ENCODE peak calls at places on chromosomes 12 and 14, in five cellular contexts. L, M, W, Y and G are unnamed samples.

GRCh38 chr12:89770391-89770790 is 61.8 kb upstream of the ATP2B1 start:
- DNase-seq in L (no peak), M (no peak), W (no peak), Y (no peak), G (no peak)

GRCh38 chr12:132196038-132196872 is 52.0 kb downstream of the NOC4L start:
- DNase-seq in L (no peak), M (no peak), W (no peak), Y (no peak), G (no peak)

GRCh38 chr12:93229494-93230310 is 148.0 kb upstream of the NUDT4 start:
- DNase-seq in L (no peak), M (no peak), W (no peak), Y (no peak), G (peak; percentile 87)

GRCh38 chr14:24673534-24674203 is 39.7 kb upstream of the GZMB start:
- DNase-seq in L (no peak), M (no peak), W (peak; percentile 79), Y (peak; percentile 55), G (peak; percentile 80)

GRCh38 chr12:6154730-6155459 is 30.4 kb upstream of the VWF start:
- DNase-seq in L (no peak), M (no peak), W (no peak), Y (no peak), G (no peak)

GRCh38 chr14:92099802-92100201 is 6.6 kb downstream of the ATXN3 start:
- DNase-seq in L (no peak), M (no peak), W (no peak), Y (no peak), G (no peak)

GRCh38 chr12:70779250-70779649 is 141.3 kb downstream of the PTPRR start:
- DNase-seq in L (no peak), M (no peak), W (no peak), Y (no peak), G (no peak)

GRCh38 chr12:109678732-109679131 is 34.9 kb upstream of the FAM222A start:
- DNase-seq in L (no peak), M (no peak), W (no peak), Y (no peak), G (no peak)

GRCh38 chr12:47730341-47730744 is 5.1 kb upstream of the ENDOU start:
- DNase-seq in L (no peak), M (no peak), W (no peak), Y (no peak), G (peak; percentile 54)

GRCh38 chr12:53379389-53380103 is 430 bp upstream of the SP1 start:
- DNase-seq in L (peak; percentile 100), M (peak; percentile 100), W (peak; percentile 100), Y (peak; percentile 99), G (peak; percentile 100)

GRCh38 chr14:55071870-55072640 is 20.6 kb downstream of the MAPK1IP1L start:
- DNase-seq in L (peak; percentile 18), M (peak; percentile 29), W (no peak), Y (no peak), G (peak; percentile 95)

GRCh38 chr14:90087433-90087832 is 25.6 kb downstream of the KCNK13 start:
- DNase-seq in L (no peak), M (no peak), W (no peak), Y (no peak), G (peak; percentile 30)

GRCh38 chr14:72420749-72421452 is 473.0 kb downstream of the DPF3 start:
- DNase-seq in L (no peak), M (peak; percentile 39), W (peak; percentile 45), Y (peak; percentile 41), G (peak; percentile 38)

GRCh38 chr14:68143341-68143807 is 323.8 kb downstream of the RAD51B start:
- DNase-seq in L (no peak), M (no peak), W (no peak), Y (no peak), G (no peak)

GRCh38 chr12:82524636-82525035 is 162.1 kb upstream of the TMTC2 start:
- DNase-seq in L (no peak), M (no peak), W (no peak), Y (no peak), G (no peak)

GRCh38 chr14:88825078-88825458 is 617 bp downstream of the TTC8 start:
- DNase-seq in L (no peak), M (no peak), W (no peak), Y (no peak), G (no peak)

GRCh38 chr12:25130741-25131188 is 64.2 kb downstream of the DNAI7 start:
- DNase-seq in L (no peak), M (no peak), W (no peak), Y (no peak), G (peak; percentile 26)

GRCh38 chr14:102966681-102967505 is 44.4 kb downstream of the AMN start:
- DNase-seq in L (no peak), M (no peak), W (no peak), Y (no peak), G (no peak)

GRCh38 chr12:65881348-65881961 is 57.2 kb downstream of the HMGA2 start:
- DNase-seq in L (no peak), M (no peak), W (no peak), Y (no peak), G (no peak)

GRCh38 chr14:74924061-74924460 is 1.0 kb upstream of the RPS6KL1 start:
- DNase-seq in L (no peak), M (no peak), W (no peak), Y (no peak), G (no peak)

GRCh38 chr12:104276192-104277131 is 27.1 kb upstream of the EID3 start:
- DNase-seq in L (no peak), M (no peak), W (no peak), Y (no peak), G (no peak)

GRCh38 chr14:76772300-76773187 is 11.3 kb downstream of the VASH1 start:
- DNase-seq in L (no peak), M (no peak), W (no peak), Y (no peak), G (no peak)

GRCh38 chr14:74510955-74511354 is 17.4 kb downstream of the ISCA2 start:
- DNase-seq in L (no peak), M (no peak), W (no peak), Y (no peak), G (peak; percentile 85)

GRCh38 chr12:89225808-89226368 is 126.4 kb downstream of the DUSP6 start:
- DNase-seq in L (no peak), M (no peak), W (no peak), Y (no peak), G (peak; percentile 99)

GRCh38 chr12:56385873-56386272 is 23.2 kb upstream of the APOF start:
- DNase-seq in L (no peak), M (no peak), W (no peak), Y (no peak), G (peak; percentile 47)

GRCh38 chr14:97137705-97138104 is 340.5 kb downstream of the VRK1 start:
- DNase-seq in L (no peak), M (no peak), W (no peak), Y (no peak), G (no peak)

GRCh38 chr12:106994579-106995220 is 7.8 kb upstream of the MTERF2 start:
- DNase-seq in L (no peak), M (no peak), W (no peak), Y (no peak), G (no peak)